ENCODE peak calls at places on chromosomes 4 and X, in eight cellular contexts. I is A549, Q is neural progenitor cell, T is OCI-LY7, J is IMR-90, A is GM23248, C is H9, B is mammary epithelial cell. W is an unnamed sample.

GRCh38 chr4:101174679-101175078 is 172.6 kb downstream of the PPP3CA start:
- DNase-seq in I (no peak), C (no peak), T (no peak), B (no peak), Q (no peak), J (no peak), A (no peak), W (no peak)

GRCh38 chrX:50988649-50989048 is 78.1 kb downstream of the BMP15 start:
- DNase-seq in C (no peak), Q (peak), J (peak), A (peak), B (peak), I (peak), T (peak), W (peak)

GRCh38 chr4:3868146-3868840 is 102.1 kb downstream of the ADRA2C start:
- DNase-seq in C (peak), T (no peak), I (no peak), A (peak), Q (peak), B (no peak), J (peak), W (peak)

GRCh38 chr4:177554966-177555574 is 112.8 kb upstream of the AGA start:
- DNase-seq in I (peak), J (peak), B (peak), T (peak), Q (peak), C (no peak), A (peak), W (peak)

GRCh38 chr4:57462843-57463242 is 352.7 kb upstream of the IGFBP7 start:
- DNase-seq in A (no peak), T (no peak), Q (peak), C (no peak), I (no peak), J (no peak), B (no peak), W (no peak)

GRCh38 chrX:18793601-18794089 is 86.2 kb downstream of the PPEF1 start:
- DNase-seq in A (no peak), J (no peak), I (peak), Q (peak), T (no peak), B (no peak), C (peak), W (no peak)

GRCh38 chrX:55161581-55161980 is 58.6 kb upstream of the PAGE5 start:
- DNase-seq in T (no peak), Q (peak), C (peak), A (peak), B (peak), J (no peak), I (no peak), W (no peak)

GRCh38 chrX:46770006-46770816 is 11.3 kb upstream of the SLC9A7 start:
- DNase-seq in T (no peak), J (peak), A (peak), B (peak), I (no peak), C (no peak), Q (no peak), W (no peak)

GRCh38 chr4:24515698-24516097 is 68.7 kb downstream of the DHX15 start:
- DNase-seq in I (no peak), Q (no peak), T (no peak), B (no peak), A (peak), C (peak), J (no peak), W (no peak)

GRCh38 chr4:24603343-24603742 is 19.0 kb upstream of the DHX15 start:
- DNase-seq in Q (no peak), C (no peak), B (no peak), T (no peak), J (no peak), A (no peak), I (no peak), W (no peak)

GRCh38 chr4:5780831-5781480 is 70.0 kb downstream of the EVC start:
- DNase-seq in A (peak), C (peak), T (no peak), Q (no peak), J (peak), I (no peak), B (no peak), W (no peak)

GRCh38 chr4:83074086-83074704 is 39.2 kb downstream of the COPS4 start:
- DNase-seq in Q (peak), C (peak), J (peak), I (peak), B (peak), T (peak), A (peak), W (peak)

GRCh38 chr4:174702974-174703478 is 126.0 kb downstream of the GLRA3 start:
- DNase-seq in A (peak), J (no peak), B (no peak), Q (no peak), T (no peak), C (no peak), I (no peak), W (no peak)

GRCh38 chrX:45623266-45623665 is 422.6 kb upstream of the DIPK2B start:
- DNase-seq in C (no peak), T (no peak), A (peak), Q (no peak), B (peak), J (peak), I (peak), W (no peak)

GRCh38 chrX:28847423-28847822 is 260.2 kb downstream of the IL1RAPL1 start:
- DNase-seq in T (no peak), A (no peak), I (peak), J (peak), B (peak), Q (no peak), C (peak), W (no peak)

GRCh38 chr4:16524379-16524778 is 298.1 kb upstream of the TAPT1 start:
- DNase-seq in J (no peak), B (no peak), I (no peak), Q (no peak), T (no peak), C (no peak), A (no peak), W (no peak)

GRCh38 chrX:151816914-151817313 is 82.4 kb downstream of the CNGA2 start:
- DNase-seq in Q (no peak), C (no peak), J (no peak), I (no peak), T (no peak), B (no peak), A (peak), W (no peak)

GRCh38 chr4:4486969-4487368 is 54.9 kb downstream of the STX18 start:
- DNase-seq in J (no peak), T (no peak), A (no peak), Q (no peak), I (no peak), B (no peak), C (no peak), W (no peak)

GRCh38 chrX:82556588-82556987 is 951.5 kb upstream of the POU3F4 start:
- DNase-seq in T (no peak), C (no peak), B (no peak), Q (peak), J (no peak), A (no peak), I (no peak), W (no peak)
- H3K4me2 ChIP-seq in T (no peak), C (no peak), B (no peak), Q (no peak), J (no peak), A (no peak), I (no peak), W (no peak)

DNA sequence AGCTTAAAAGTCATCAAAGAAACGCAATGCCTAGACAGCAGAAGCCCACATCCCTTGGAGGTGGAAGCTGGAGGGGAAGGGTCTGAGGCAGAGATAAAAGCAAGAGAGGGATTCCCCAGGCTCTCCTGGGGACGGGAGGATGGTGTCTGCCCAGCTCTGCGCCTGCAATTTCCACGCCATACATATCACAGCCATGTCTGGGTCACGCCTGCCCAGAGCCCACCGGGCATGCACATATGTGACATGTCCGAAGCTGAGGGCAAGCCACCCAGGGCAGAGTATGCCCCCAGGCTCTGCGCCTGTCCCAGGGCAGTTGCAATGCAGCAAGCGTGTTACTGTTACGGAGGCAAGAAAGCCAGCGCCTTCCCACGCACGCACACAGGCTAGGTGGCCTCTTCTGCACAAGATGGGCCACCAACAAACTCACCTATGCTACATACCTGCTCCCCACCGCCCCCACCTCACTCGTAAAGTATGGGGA is 1.2 kb downstream of the FGF13 start:
- DNase-seq in Q (peak), J (no peak), A (peak), T (no peak), C (peak), B (no peak), I (peak), W (no peak)
- H3K4me2 ChIP-seq in Q (peak), J (no peak), A (peak), T (no peak), C (peak), B (no peak), I (peak), W (no peak)

GRCh38 chr4:168619266-168619631 is 122.4 kb downstream of the PALLD start:
- DNase-seq in A (no peak), C (no peak), B (peak), J (peak), Q (no peak), I (no peak), T (no peak), W (no peak)

GRCh38 chr4:168621806-168622589 is 125.1 kb downstream of the PALLD start:
- DNase-seq in C (no peak), T (no peak), B (peak), Q (no peak), I (no peak), A (peak), J (peak), W (no peak)

GRCh38 chr4:168615294-168615693 is 118.4 kb downstream of the PALLD start:
- DNase-seq in I (no peak), J (peak), Q (peak), A (peak), C (no peak), B (no peak), T (no peak), W (no peak)

GRCh38 chr4:168622600-168622999 is 125.7 kb downstream of the PALLD start:
- DNase-seq in A (no peak), Q (no peak), T (no peak), B (no peak), I (no peak), J (no peak), C (no peak), W (no peak)

GRCh38 chr4:168618577-168619265 is 121.9 kb downstream of the PALLD start:
- DNase-seq in A (peak), B (peak), T (no peak), J (peak), Q (no peak), C (no peak), I (peak), W (no peak)
- H3K4me2 ChIP-seq in A (no peak), B (no peak), T (no peak), J (peak), Q (no peak), C (no peak), I (peak), W (no peak)

GRCh38 chr4:140151700-140152014 is 2.3 kb downstream of the MAML3 start:
- DNase-seq in T (peak), Q (peak), A (peak), I (peak), C (peak), J (peak), B (peak), W (peak)
- H3K4me2 ChIP-seq in T (peak), Q (peak), A (peak), I (peak), C (peak), J (peak), B (peak), W (peak)

GRCh38 chr4:123986268-123986798 is 589.7 kb downstream of the SPRY1 start:
- DNase-seq in A (peak), J (peak), B (peak), C (no peak), I (no peak), T (no peak), Q (no peak), W (no peak)
- H3K4me2 ChIP-seq in A (peak), J (peak), B (peak), C (no peak), I (no peak), T (no peak), Q (no peak), W (no peak)

GRCh38 chr4:8167815-8168214 is 9.2 kb upstream of the ABLIM2 start:
- DNase-seq in Q (no peak), B (no peak), C (no peak), A (no peak), T (no peak), I (no peak), J (no peak), W (no peak)

GRCh38 chr4:8168832-8169598 is 10.4 kb upstream of the ABLIM2 start:
- DNase-seq in Q (no peak), A (no peak), J (no peak), I (no peak), T (no peak), C (no peak), B (no peak), W (no peak)

GRCh38 chr4:8165374-8165896 is 6.8 kb upstream of the ABLIM2 start:
- DNase-seq in A (peak), B (no peak), C (no peak), Q (no peak), J (no peak), T (no peak), I (no peak), W (no peak)

GRCh38 chr4:8168232-8168631 is 9.6 kb upstream of the ABLIM2 start:
- DNase-seq in B (no peak), A (no peak), Q (no peak), C (no peak), T (no peak), I (no peak), J (no peak), W (no peak)

DNA sequence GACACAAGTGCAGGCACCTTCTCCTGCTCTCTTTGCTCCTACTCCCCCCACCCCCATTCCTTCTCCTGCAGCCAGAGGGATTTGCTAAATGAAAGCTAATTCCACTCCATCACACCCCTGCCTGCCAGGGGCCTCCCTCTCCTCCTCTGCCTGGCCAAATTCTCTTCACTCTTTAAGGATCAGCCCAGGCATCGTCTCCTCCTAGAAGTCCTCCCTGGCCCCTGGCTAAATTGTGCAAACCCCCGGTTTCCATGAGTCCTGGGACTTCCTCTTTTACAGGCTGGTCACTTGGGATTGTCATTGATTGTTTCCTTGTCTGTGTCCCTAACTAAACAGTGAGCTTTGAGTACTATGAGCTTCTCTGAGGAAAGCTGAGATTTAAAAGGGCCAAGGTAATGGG is 8.7 kb upstream of the ABLIM2 start:
- DNase-seq in J (no peak), C (no peak), B (no peak), I (no peak), T (no peak), Q (no peak), A (no peak), W (no peak)
- H3K4me2 ChIP-seq in J (no peak), C (no peak), B (no peak), I (no peak), T (no peak), Q (no peak), A (no peak), W (no peak)

DNA sequence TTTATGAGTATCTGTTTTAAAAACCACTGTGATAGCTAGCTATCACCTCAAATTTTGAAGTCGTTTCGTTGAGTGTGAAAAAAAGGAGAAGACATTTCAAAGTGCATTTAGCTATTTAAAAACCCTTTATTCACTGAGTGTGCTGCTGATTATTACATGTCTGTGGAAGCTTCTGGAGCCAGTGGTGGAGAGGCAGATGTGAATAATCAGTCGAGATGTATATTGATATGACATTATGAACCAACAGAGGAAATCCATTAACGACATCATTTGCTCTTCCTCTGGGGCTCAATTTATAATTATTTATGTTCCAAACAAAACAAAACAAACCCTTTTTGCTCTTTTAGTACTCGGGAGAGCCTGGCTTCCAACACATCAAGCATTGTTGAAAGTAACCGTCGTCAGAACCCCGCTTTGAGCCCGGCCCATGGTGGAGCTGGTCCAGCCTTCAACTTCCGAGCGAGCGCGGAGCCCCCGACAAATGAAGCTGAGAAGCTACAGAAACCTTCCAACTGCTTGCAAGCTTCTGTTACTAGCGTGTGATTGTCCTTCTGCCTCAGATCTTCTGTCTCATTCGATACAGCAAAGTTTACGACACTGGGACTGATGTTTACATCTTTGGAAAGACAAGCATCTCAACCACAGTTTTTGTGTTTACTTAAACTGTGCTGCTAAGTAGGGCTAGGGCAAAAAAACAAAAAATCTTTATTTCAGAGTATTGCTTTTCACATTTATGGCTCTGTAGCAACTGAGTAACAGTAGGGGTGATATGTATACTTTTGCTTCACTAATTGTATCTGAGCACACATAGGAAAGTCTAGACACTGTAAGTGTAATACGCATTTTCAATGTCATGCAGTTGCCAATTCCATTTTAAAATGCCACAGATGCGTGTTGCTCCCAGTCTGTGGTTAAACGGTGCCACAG is 111.9 kb downstream of the STOX2 start:
- DNase-seq in C (no peak), B (no peak), Q (no peak), A (no peak), T (no peak), I (no peak), J (peak), W (no peak)
- H3K4me2 ChIP-seq in C (no peak), B (no peak), Q (no peak), A (no peak), T (no peak), I (no peak), J (peak), W (no peak)

GRCh38 chr4:81807386-81807785 is 335.7 kb upstream of the RASGEF1B start:
- DNase-seq in J (no peak), Q (no peak), C (no peak), I (no peak), B (no peak), T (no peak), A (no peak), W (no peak)
- H3K4me2 ChIP-seq in J (no peak), Q (no peak), C (no peak), I (peak), B (no peak), T (peak), A (no peak), W (no peak)